ENCODE peak calls at places on chromosomes 13 and 19, in five cellular contexts. One of them, this sample, is unnamed. For H3K9me3, the result is how much of the 10 kb centered on the place peaks cover.

GRCh38 chr13:52862358-52863206 is 14.1 kb upstream of the PCDH8 start:
- DNase-seq in right atrium auricular region: no peak
- DNase-seq in OCI-LY7: peak
- DNase-seq in CD8-positive, alpha-beta T cell: no peak
- DNase-seq in PC-3: peak
- DNase-seq in this sample: peak

GRCh38 chr19:49439841-49440240 is 1.5 kb downstream of the SLC17A7 start:
- DNase-seq in OCI-LY7: no peak
- DNase-seq in right atrium auricular region: no peak
- DNase-seq in CD8-positive, alpha-beta T cell: no peak
- DNase-seq in PC-3: no peak
- DNase-seq in this sample: no peak

GRCh38 chr13:92321174-92321573 is 905.4 kb upstream of the GPC6 start:
- DNase-seq in CD8-positive, alpha-beta T cell: no peak
- DNase-seq in PC-3: no peak
- DNase-seq in OCI-LY7: no peak
- DNase-seq in right atrium auricular region: no peak
- DNase-seq in this sample: no peak

GRCh38 chr13:109859216-109859835 is 72.9 kb upstream of the IRS2 start:
- DNase-seq in right atrium auricular region: no peak
- DNase-seq in PC-3: no peak
- DNase-seq in CD8-positive, alpha-beta T cell: no peak
- DNase-seq in OCI-LY7: no peak
- DNase-seq in this sample: no peak

GRCh38 chr13:73658639-73659038 is 475.6 kb downstream of the KLF12 start:
- DNase-seq in right atrium auricular region: no peak
- DNase-seq in CD8-positive, alpha-beta T cell: no peak
- DNase-seq in PC-3: no peak
- DNase-seq in OCI-LY7: no peak
- DNase-seq in this sample: no peak

GRCh38 chr13:113917096-113917495 is 53.2 kb upstream of the GAS6 start:
- DNase-seq in CD8-positive, alpha-beta T cell: peak
- DNase-seq in OCI-LY7: no peak
- DNase-seq in right atrium auricular region: peak
- DNase-seq in PC-3: no peak
- DNase-seq in this sample: no peak

GRCh38 chr13:30972888-30973377 is 40.5 kb downstream of the TEX26 start:
- DNase-seq in OCI-LY7: no peak
- DNase-seq in PC-3: peak
- DNase-seq in CD8-positive, alpha-beta T cell: no peak
- DNase-seq in right atrium auricular region: no peak
- DNase-seq in this sample: no peak

GRCh38 chr13:51520524-51520923 is 63.7 kb upstream of the WDFY2 start:
- DNase-seq in right atrium auricular region: no peak
- DNase-seq in OCI-LY7: no peak
- DNase-seq in CD8-positive, alpha-beta T cell: no peak
- DNase-seq in PC-3: peak
- DNase-seq in this sample: no peak

GRCh38 chr19:39363909-39364457 is 21.8 kb downstream of the SAMD4B start:
- DNase-seq in PC-3: no peak
- DNase-seq in CD8-positive, alpha-beta T cell: no peak
- DNase-seq in right atrium auricular region: no peak
- DNase-seq in OCI-LY7: no peak
- DNase-seq in this sample: no peak

GRCh38 chr13:113299951-113300350 is 2.9 kb downstream of the LAMP1 start:
- DNase-seq in PC-3: no peak
- DNase-seq in right atrium auricular region: no peak
- DNase-seq in CD8-positive, alpha-beta T cell: no peak
- DNase-seq in OCI-LY7: no peak
- DNase-seq in this sample: no peak

GRCh38 chr19:535017-535835 is 3.7 kb downstream of the CDC34 start:
- DNase-seq in CD8-positive, alpha-beta T cell: no peak
- DNase-seq in PC-3: peak
- DNase-seq in right atrium auricular region: no peak
- DNase-seq in OCI-LY7: no peak
- DNase-seq in this sample: no peak

GRCh38 chr19:13640611-13641010 is 123.7 kb upstream of the MRI1 start:
- DNase-seq in OCI-LY7: no peak
- DNase-seq in right atrium auricular region: no peak
- DNase-seq in PC-3: no peak
- DNase-seq in CD8-positive, alpha-beta T cell: no peak
- DNase-seq in this sample: no peak

GRCh38 chr13:62626771-62627170 is 1211.1 kb upstream of the PCDH20 start:
- DNase-seq in CD8-positive, alpha-beta T cell: no peak
- DNase-seq in PC-3: peak
- DNase-seq in right atrium auricular region: no peak
- DNase-seq in OCI-LY7: peak
- DNase-seq in this sample: no peak

GRCh38 chr19:6276447-6276846 is 3.3 kb downstream of the MLLT1 start:
- DNase-seq in OCI-LY7: no peak
- DNase-seq in PC-3: no peak
- DNase-seq in CD8-positive, alpha-beta T cell: no peak
- DNase-seq in right atrium auricular region: peak
- DNase-seq in this sample: no peak

GRCh38 chr19:46984077-46985010 is 35.3 kb upstream of the NPAS1 start:
- DNase-seq in right atrium auricular region: no peak
- DNase-seq in OCI-LY7: no peak
- DNase-seq in PC-3: peak
- DNase-seq in CD8-positive, alpha-beta T cell: no peak
- DNase-seq in this sample: no peak

GRCh38 chr13:70723732-70724131 is 615.5 kb upstream of the KLHL1 start:
- DNase-seq in OCI-LY7: no peak
- DNase-seq in PC-3: peak
- DNase-seq in right atrium auricular region: no peak
- DNase-seq in CD8-positive, alpha-beta T cell: no peak
- DNase-seq in this sample: no peak

GRCh38 chr19:55355213-55355821 is 798 bp upstream of the COX6B2 start:
- DNase-seq in CD8-positive, alpha-beta T cell: no peak
- DNase-seq in OCI-LY7: no peak
- DNase-seq in PC-3: peak
- DNase-seq in right atrium auricular region: no peak
- DNase-seq in this sample: no peak

GRCh38 chr19:55360902-55361301 is 2.2 kb downstream of the GARIN5B start:
- DNase-seq in PC-3: no peak
- DNase-seq in CD8-positive, alpha-beta T cell: no peak
- DNase-seq in OCI-LY7: no peak
- DNase-seq in right atrium auricular region: no peak
- DNase-seq in this sample: no peak

GRCh38 chr19:55362174-55362989 is 678 bp downstream of the GARIN5B start:
- DNase-seq in right atrium auricular region: no peak
- DNase-seq in CD8-positive, alpha-beta T cell: no peak
- DNase-seq in OCI-LY7: no peak
- DNase-seq in PC-3: no peak
- DNase-seq in this sample: no peak

GRCh38 chr19:55358493-55358892 is 4.0 kb upstream of the COX6B2 start:
- DNase-seq in CD8-positive, alpha-beta T cell: no peak
- DNase-seq in PC-3: no peak
- DNase-seq in right atrium auricular region: no peak
- DNase-seq in OCI-LY7: no peak
- DNase-seq in this sample: no peak

GRCh38 chr19:55358943-55359908 is 3.8 kb downstream of the GARIN5B start:
- DNase-seq in OCI-LY7: no peak
- DNase-seq in CD8-positive, alpha-beta T cell: no peak
- DNase-seq in PC-3: no peak
- DNase-seq in right atrium auricular region: no peak
- DNase-seq in this sample: no peak
- H3K4me3 ChIP-seq in OCI-LY7: no peak
- H3K4me3 ChIP-seq in CD8-positive, alpha-beta T cell: no peak
- H3K4me3 ChIP-seq in PC-3: no peak
- H3K4me3 ChIP-seq in right atrium auricular region: no peak
- H3K4me3 ChIP-seq in this sample: no peak

GRCh38 chr13:38777347-38778107 is 90.7 kb downstream of the FREM2 start:
- DNase-seq in right atrium auricular region: no peak
- DNase-seq in CD8-positive, alpha-beta T cell: no peak
- DNase-seq in PC-3: no peak
- DNase-seq in OCI-LY7: no peak
- DNase-seq in this sample: no peak
- H3K9me3 ChIP-seq in right atrium auricular region: under half
- H3K9me3 ChIP-seq in CD8-positive, alpha-beta T cell: under half
- H3K9me3 ChIP-seq in PC-3: under half
- H3K9me3 ChIP-seq in OCI-LY7: under half
- H3K9me3 ChIP-seq in this sample: under half

GRCh38 chr19:10416380-10417257 is 3.7 kb upstream of the PDE4A start:
- DNase-seq in CD8-positive, alpha-beta T cell: peak
- DNase-seq in OCI-LY7: peak
- DNase-seq in PC-3: peak
- DNase-seq in right atrium auricular region: peak
- DNase-seq in this sample: peak
- H3K4me3 ChIP-seq in CD8-positive, alpha-beta T cell: peak
- H3K4me3 ChIP-seq in OCI-LY7: peak
- H3K4me3 ChIP-seq in PC-3: peak
- H3K4me3 ChIP-seq in right atrium auricular region: peak
- H3K4me3 ChIP-seq in this sample: no peak

GRCh38 chr19:57068326-57068725 is 51.5 kb upstream of the USP29 start:
- DNase-seq in right atrium auricular region: no peak
- DNase-seq in PC-3: no peak
- DNase-seq in CD8-positive, alpha-beta T cell: no peak
- DNase-seq in OCI-LY7: no peak
- DNase-seq in this sample: no peak
- H3K9me3 ChIP-seq in right atrium auricular region: under half
- H3K9me3 ChIP-seq in PC-3: under half
- H3K9me3 ChIP-seq in CD8-positive, alpha-beta T cell: under half
- H3K9me3 ChIP-seq in OCI-LY7: under half
- H3K9me3 ChIP-seq in this sample: under half

DNA sequence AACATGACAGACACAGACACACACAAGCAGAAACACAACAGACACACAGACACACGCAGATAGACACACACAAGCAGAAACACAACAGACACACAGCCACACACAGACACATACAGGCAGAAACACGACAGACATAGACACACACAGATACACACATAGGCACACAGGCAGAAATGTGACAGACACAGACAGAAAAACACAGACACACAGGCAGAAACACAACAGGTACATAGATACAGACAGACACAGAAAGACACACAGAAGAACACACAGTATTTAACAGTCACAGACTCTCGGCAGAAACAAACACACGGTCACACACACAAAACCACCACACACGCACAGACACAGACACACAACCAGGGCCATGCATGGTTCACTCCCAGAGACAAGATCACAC is 905 bp downstream of the TBXA2R start:
- DNase-seq in CD8-positive, alpha-beta T cell: no peak
- DNase-seq in right atrium auricular region: no peak
- DNase-seq in OCI-LY7: no peak
- DNase-seq in PC-3: no peak
- DNase-seq in this sample: no peak
- H3K4me3 ChIP-seq in CD8-positive, alpha-beta T cell: peak
- H3K4me3 ChIP-seq in right atrium auricular region: peak
- H3K4me3 ChIP-seq in OCI-LY7: no peak
- H3K4me3 ChIP-seq in PC-3: peak
- H3K4me3 ChIP-seq in this sample: no peak

DNA sequence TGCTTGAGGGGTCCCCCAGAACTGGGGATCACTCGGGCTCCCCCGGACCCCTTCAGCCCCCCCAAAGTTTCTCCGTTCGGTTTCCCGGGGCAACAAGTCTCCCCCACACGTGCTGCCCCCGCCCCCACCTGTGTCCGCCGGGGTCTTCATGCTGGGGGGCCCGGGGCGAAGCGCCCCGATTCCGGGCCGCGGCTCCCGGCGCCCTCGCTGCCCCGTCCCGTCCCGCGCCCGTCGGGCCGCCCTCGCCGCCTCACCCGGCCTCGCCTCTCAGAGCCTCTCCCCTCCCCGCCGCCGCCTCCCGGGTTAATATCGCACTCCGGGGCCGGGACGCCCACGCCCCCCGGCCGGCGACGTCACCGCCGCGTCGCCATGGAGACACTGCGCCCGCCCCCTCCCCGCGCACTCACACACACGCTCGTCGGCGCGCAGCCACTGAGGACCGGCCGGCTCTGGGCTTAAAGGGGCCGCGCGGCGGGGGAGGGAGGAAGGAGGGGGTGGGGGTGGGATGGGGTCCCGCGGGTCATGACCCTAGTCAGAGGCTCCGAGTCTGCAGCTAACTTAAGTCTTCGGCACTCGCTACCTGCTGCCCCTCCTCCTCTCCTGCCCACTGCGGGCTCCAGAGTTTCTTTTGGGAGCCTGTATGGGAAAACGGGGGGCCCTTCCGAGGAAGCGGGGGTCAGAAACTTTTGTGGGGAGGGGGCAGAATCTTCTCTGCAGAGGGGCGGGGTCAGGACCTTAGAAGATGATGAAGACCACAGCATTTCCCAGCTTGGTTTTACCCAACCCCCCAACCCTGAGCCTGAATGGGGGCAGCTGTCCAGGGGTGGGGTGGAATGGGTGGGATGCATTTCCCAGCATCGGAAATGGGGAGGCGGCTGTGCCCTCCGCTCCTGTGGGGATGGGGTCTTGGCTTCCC is at the start of gene ERF:
- DNase-seq in OCI-LY7: peak
- DNase-seq in right atrium auricular region: peak
- DNase-seq in PC-3: peak
- DNase-seq in CD8-positive, alpha-beta T cell: peak
- DNase-seq in this sample: peak
- H3K9me3 ChIP-seq in OCI-LY7: under half
- H3K9me3 ChIP-seq in right atrium auricular region: under half
- H3K9me3 ChIP-seq in PC-3: under half
- H3K9me3 ChIP-seq in CD8-positive, alpha-beta T cell: under half
- H3K9me3 ChIP-seq in this sample: under half

GRCh38 chr13:40982772-40983171 is 36.3 kb downstream of the ELF1 start:
- DNase-seq in CD8-positive, alpha-beta T cell: no peak
- DNase-seq in PC-3: no peak
- DNase-seq in OCI-LY7: peak
- DNase-seq in right atrium auricular region: no peak
- DNase-seq in this sample: peak

GRCh38 chr13:40981361-40981760 is 37.8 kb downstream of the ELF1 start:
- DNase-seq in OCI-LY7: peak
- DNase-seq in CD8-positive, alpha-beta T cell: no peak
- DNase-seq in right atrium auricular region: no peak
- DNase-seq in PC-3: no peak
- DNase-seq in this sample: no peak

GRCh38 chr13:40981949-40982348 is 37.2 kb downstream of the ELF1 start:
- DNase-seq in PC-3: no peak
- DNase-seq in CD8-positive, alpha-beta T cell: no peak
- DNase-seq in right atrium auricular region: no peak
- DNase-seq in OCI-LY7: no peak
- DNase-seq in this sample: no peak

GRCh38 chr13:40980466-40980865 is 38.6 kb downstream of the ELF1 start:
- DNase-seq in CD8-positive, alpha-beta T cell: no peak
- DNase-seq in right atrium auricular region: no peak
- DNase-seq in PC-3: no peak
- DNase-seq in OCI-LY7: peak
- DNase-seq in this sample: peak

GRCh38 chr13:40979232-40979631 is 39.9 kb downstream of the ELF1 start:
- DNase-seq in OCI-LY7: peak
- DNase-seq in PC-3: no peak
- DNase-seq in right atrium auricular region: no peak
- DNase-seq in CD8-positive, alpha-beta T cell: no peak
- DNase-seq in this sample: no peak
- H3K4me3 ChIP-seq in OCI-LY7: peak
- H3K4me3 ChIP-seq in PC-3: no peak
- H3K4me3 ChIP-seq in right atrium auricular region: peak
- H3K4me3 ChIP-seq in CD8-positive, alpha-beta T cell: peak
- H3K4me3 ChIP-seq in this sample: peak

This sample was measured in DND-41.